ENCODE peak calls at places on chromosomes 1 and 21, in six cellular contexts. I is IMR-90, Q is neuronal stem cell, B is H9, F is H1, N is trophoblast cell. U is an unnamed sample.

GRCh38 chr1:30803562-30803961 is 46.0 kb upstream of the LAPTM5 start:
- DNase-seq in F (no peak), I (no peak), N (no peak), B (no peak), Q (no peak), U (no peak)

GRCh38 chr1:37391181-37391949 is 83.0 kb upstream of the ZC3H12A start:
- DNase-seq in I (no peak), F (peak; percentile 57), N (no peak), Q (no peak), B (peak; percentile 58), U (no peak)

GRCh38 chr1:230821346-230821745 is 47.0 kb downstream of the C1orf198 start:
- DNase-seq in Q (no peak), F (no peak), N (no peak), B (no peak), I (no peak), U (no peak)

GRCh38 chr1:186042216-186042615 is 308.0 kb downstream of the HMCN1 start:
- DNase-seq in I (no peak), B (no peak), Q (no peak), N (no peak), F (no peak), U (no peak)

GRCh38 chr1:44973645-44974044 is 12.8 kb downstream of the EIF2B3 start:
- DNase-seq in I (no peak), Q (no peak), B (no peak), N (no peak), F (no peak), U (no peak)

GRCh38 chr1:150730130-150730721 is 9.5 kb upstream of the HORMAD1 start:
- DNase-seq in N (no peak), Q (no peak), F (no peak), I (no peak), B (no peak), U (no peak)

GRCh38 chr1:205571747-205572146 is 60.1 kb downstream of the ELK4 start:
- DNase-seq in F (peak; percentile 39), B (no peak), Q (no peak), N (no peak), I (no peak), U (no peak)

GRCh38 chr1:84972377-84972987 is 24.4 kb downstream of the MCOLN2 start:
- DNase-seq in Q (no peak), I (no peak), N (no peak), F (no peak), B (no peak), U (peak; percentile 33)

GRCh38 chr1:217360510-217360909 is 270.4 kb downstream of the GPATCH2 start:
- DNase-seq in F (no peak), Q (no peak), B (no peak), N (no peak), I (no peak), U (no peak)

GRCh38 chr1:194829492-194829891 is 1643.1 kb upstream of the B3GALT2 start:
- DNase-seq in B (no peak), F (no peak), I (peak; percentile 16), N (no peak), Q (no peak), U (no peak)

GRCh38 chr1:229006121-229006870 is 264.6 kb upstream of the RAB4A start:
- DNase-seq in N (peak; percentile 68), F (no peak), B (no peak), Q (no peak), I (no peak), U (no peak)

GRCh38 chr1:110639724-110640386 is 33.7 kb upstream of the KCNA2 start:
- DNase-seq in I (peak; percentile 47), F (no peak), B (no peak), Q (no peak), N (peak; percentile 48), U (no peak)

GRCh38 chr21:28608646-28609045 is 384.0 kb downstream of the LTN1 start:
- DNase-seq in Q (no peak), N (no peak), B (no peak), F (no peak), I (no peak), U (no peak)

GRCh38 chr1:208159542-208160258 is 84.5 kb downstream of the PLXNA2 start:
- DNase-seq in B (no peak), Q (no peak), F (no peak), I (peak; percentile 82), N (no peak), U (peak; percentile 76)

GRCh38 chr1:226607268-226607660 is 58.7 kb downstream of the STUM start:
- DNase-seq in N (no peak), I (no peak), F (no peak), Q (no peak), B (no peak), U (no peak)

GRCh38 chr1:21384620-21385019 is 55.3 kb upstream of the NBPF3 start:
- DNase-seq in F (no peak), Q (no peak), I (no peak), N (no peak), B (no peak), U (no peak)

GRCh38 chr1:225928186-225929175 is 4.4 kb upstream of the PYCR2 start:
- DNase-seq in N (no peak), F (no peak), B (no peak), Q (no peak), I (no peak), U (no peak)

GRCh38 chr21:17829472-17829871 is 10.3 kb upstream of the C21orf91 start:
- DNase-seq in N (no peak), B (no peak), I (peak; percentile 84), F (no peak), Q (no peak), U (no peak)

GRCh38 chr1:200588698-200589097 is 31.9 kb downstream of the KIF14 start:
- DNase-seq in B (no peak), N (no peak), I (no peak), F (no peak), Q (no peak), U (no peak)

GRCh38 chr1:229204863-229205777 is 65.8 kb upstream of the RAB4A start:
- DNase-seq in F (peak; percentile 43), B (no peak), N (no peak), Q (no peak), I (peak; percentile 82), U (peak; percentile 56)

GRCh38 chr1:205013683-205014367 is 29.2 kb upstream of the CNTN2 start:
- DNase-seq in B (no peak), I (no peak), N (no peak), F (no peak), Q (no peak), U (no peak)

GRCh38 chr1:61051455-61052392 is 30.6 kb upstream of the NFIA start:
- DNase-seq in I (no peak), B (peak; percentile 66), F (peak; percentile 58), Q (no peak), N (no peak), U (peak; percentile 11)

GRCh38 chr1:7375329-7375728 is 395.8 kb upstream of the VAMP3 start:
- DNase-seq in B (no peak), Q (no peak), F (no peak), I (no peak), N (no peak), U (no peak)

GRCh38 chr1:198633675-198634121 is 5.1 kb upstream of the PTPRC start:
- DNase-seq in N (no peak), F (no peak), I (no peak), Q (no peak), B (no peak), U (no peak)

GRCh38 chr21:17612565-17613241 is at the start of gene BTG3:
- DNase-seq in Q (peak; percentile 76), N (peak; percentile 70), I (peak; percentile 76), F (peak; percentile 88), B (peak; percentile 80), U (peak; percentile 76)

DNA sequence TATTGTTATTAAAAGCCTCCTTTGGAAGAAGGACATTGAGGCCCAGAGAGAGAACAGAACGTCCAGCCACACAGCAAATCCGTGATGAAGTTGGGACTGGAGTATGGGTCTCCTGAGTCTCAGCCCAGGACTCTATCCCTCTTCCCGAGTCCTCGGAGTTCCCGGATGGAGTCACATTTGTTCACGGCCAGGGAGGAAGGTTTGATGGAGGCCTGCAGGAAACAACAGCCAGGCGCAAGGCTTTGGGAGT is 357 bp upstream of the TXLNA start:
- DNase-seq in N (no peak), I (no peak), F (no peak), Q (no peak), B (no peak), U (no peak)
- H4K8ac ChIP-seq in N (peak overlapping the region; percentile 56), I (peak overlapping the region; percentile 95), F (no peak overlapping the region), Q (no peak overlapping the region), B (no peak overlapping the region), U (peak overlapping the region; percentile 58)

DNA sequence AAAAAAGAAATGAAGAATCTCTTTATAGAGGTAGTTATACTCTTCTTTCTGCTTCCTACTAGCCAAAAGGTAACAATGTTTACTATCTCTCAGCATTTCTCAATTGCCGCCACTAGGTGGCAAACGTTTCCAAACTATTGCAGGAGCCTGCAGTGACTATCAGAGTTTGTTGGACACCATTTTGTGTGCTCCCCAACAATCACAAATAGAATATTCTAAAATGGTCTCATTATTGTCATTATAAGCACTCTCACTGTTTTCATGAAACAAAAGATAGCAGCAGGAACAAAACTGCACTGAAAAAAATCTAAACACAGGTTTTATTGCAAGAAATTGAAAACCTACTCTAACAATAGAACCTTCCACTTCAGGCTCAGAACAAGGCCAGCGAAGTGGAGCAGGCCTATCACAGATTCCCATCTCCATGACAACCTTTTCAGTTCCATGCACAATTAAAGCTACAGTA is 83.9 kb upstream of the PLPPR4 start:
- DNase-seq in N (peak; percentile 65), Q (peak; percentile 77), I (peak; percentile 74), B (peak; percentile 71), F (peak; percentile 76), U (peak; percentile 80)
- H3K4me2 ChIP-seq in N (no peak overlapping the region), Q (no peak overlapping the region), I (no peak overlapping the region), B (no peak overlapping the region), F (no peak overlapping the region), U (no peak overlapping the region)

DNA sequence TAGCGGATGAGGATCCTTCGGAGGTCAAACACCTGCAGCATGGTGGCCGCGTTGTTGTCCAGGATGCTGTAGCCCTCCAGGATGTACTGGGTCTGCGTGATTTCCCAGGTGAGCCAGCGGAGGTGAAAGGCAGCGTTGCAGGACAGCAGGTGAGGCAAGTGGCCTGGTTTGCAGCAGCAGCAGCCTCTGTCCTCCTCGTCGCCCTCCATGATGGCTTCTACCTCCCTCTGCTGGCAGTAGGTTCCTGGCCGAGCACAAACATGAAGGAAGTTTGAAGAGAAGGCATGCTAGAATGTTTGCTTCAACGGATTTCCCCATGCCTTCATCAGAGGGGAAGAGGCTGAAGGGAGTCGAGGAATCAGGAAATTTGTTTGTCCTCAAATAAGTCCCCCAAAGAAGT is 74.7 kb downstream of the NTPCR start:
- DNase-seq in B (peak; percentile 86), F (peak; percentile 60), Q (peak; percentile 21), I (peak; percentile 30), N (peak; percentile 72), U (peak; percentile 52)
- H3K14ac ChIP-seq in B (no peak overlapping the region), F (no peak overlapping the region), Q (no peak overlapping the region), I (no peak overlapping the region), N (no peak overlapping the region), U (no peak overlapping the region)

GRCh38 chr1:219174672-219175564 is 1.2 kb downstream of the LYPLAL1 start:
- DNase-seq in I (peak; percentile 90), N (peak; percentile 65), Q (peak; percentile 27), F (no peak), B (no peak), U (peak; percentile 52)
- H4K8ac ChIP-seq in I (peak overlapping the region; percentile 81), N (no peak overlapping the region), Q (no peak overlapping the region), F (no peak overlapping the region), B (no peak overlapping the region), U (peak overlapping the region; percentile 69)

U was measured in mesenchymal stem cell.